ENCODE peak calls at places on chromosomes 12 and 14, in six cellular contexts. F is uterus; L is CD8-positive, alpha-beta T cell; N is fibroblast of lung; P is right lobe of liver; V is ovary. Y is an unnamed sample.

GRCh38 chr12:46357438-46358324 is 14.9 kb downstream of the SLC38A2 start:
- DNase-seq in V (no peak), F (no peak), N (peak; percentile 91), L (no peak), P (no peak), Y (no peak)

GRCh38 chr12:14723763-14724162 is 27.4 kb upstream of the GUCY2C start:
- DNase-seq in L (peak; percentile 52), F (peak; percentile 17), P (peak; percentile 57), N (peak; percentile 62), V (no peak), Y (no peak)

GRCh38 chr12:113040722-113041168 is 15.8 kb upstream of the DTX1 start:
- DNase-seq in L (no peak), N (peak; percentile 31), V (no peak), P (peak; percentile 77), F (peak; percentile 36), Y (peak; percentile 76)

GRCh38 chr12:122001379-122002209 is 20.1 kb upstream of the BCL7A start:
- DNase-seq in P (no peak), L (no peak), F (no peak), N (no peak), V (no peak), Y (no peak)

GRCh38 chr12:122681814-122682213 is 21.3 kb downstream of the HCAR2 start:
- DNase-seq in P (no peak), V (no peak), F (no peak), N (peak; percentile 51), L (no peak), Y (no peak)

GRCh38 chr12:34345801-34346200 is 323.5 kb downstream of the ALG10 start:
- DNase-seq in F (no peak), V (no peak), N (no peak), P (no peak), L (no peak), Y (no peak)

GRCh38 chr12:82527165-82527780 is 159.4 kb upstream of the TMTC2 start:
- DNase-seq in N (peak; percentile 76), F (no peak), L (no peak), V (no peak), P (no peak), Y (no peak)

GRCh38 chr12:13075114-13075471 is 28.4 kb downstream of the GSG1 start:
- DNase-seq in V (no peak), F (no peak), L (no peak), P (no peak), N (no peak), Y (no peak)

GRCh38 chr14:95220663-95221231 is 63.4 kb upstream of the DICER1 start:
- DNase-seq in N (peak; percentile 15), F (peak; percentile 56), V (no peak), P (no peak), L (no peak), Y (no peak)

GRCh38 chr14:60734465-60735242 is at the start of gene MNAT1:
- DNase-seq in P (peak; percentile 79), L (peak; percentile 79), N (peak; percentile 90), F (peak; percentile 79), V (peak; percentile 69), Y (peak; percentile 87)

GRCh38 chr12:42475055-42475454 is 114.5 kb downstream of the PRICKLE1 start:
- DNase-seq in L (no peak), F (no peak), N (no peak), P (no peak), V (no peak), Y (no peak)

GRCh38 chr12:68960162-68960501 is 27.2 kb upstream of the CPM start:
- DNase-seq in P (no peak), V (no peak), F (no peak), L (no peak), N (peak; percentile 72), Y (no peak)

GRCh38 chr12:64706831-64707230 is 52.4 kb downstream of the GNS start:
- DNase-seq in F (no peak), L (no peak), N (no peak), P (no peak), V (no peak), Y (no peak)

GRCh38 chr12:124675881-124676688 is 108.7 kb upstream of the NCOR2 start:
- DNase-seq in L (no peak), P (no peak), N (peak; percentile 63), V (no peak), F (no peak), Y (peak; percentile 44)

GRCh38 chr14:68774771-68775613 is 17.9 kb downstream of the ZFP36L1 start:
- DNase-seq in L (no peak), F (peak; percentile 10), P (no peak), N (no peak), V (no peak), Y (no peak)

GRCh38 chr14:23551266-23552028 is at the start of gene ZFHX2:
- DNase-seq in F (peak; percentile 50), L (peak; percentile 61), N (peak; percentile 40), P (peak; percentile 93), V (no peak), Y (peak; percentile 84)

GRCh38 chr12:124648710-124649384 is 81.4 kb upstream of the NCOR2 start:
- DNase-seq in N (no peak), F (no peak), P (no peak), V (no peak), L (no peak), Y (no peak)

DNA sequence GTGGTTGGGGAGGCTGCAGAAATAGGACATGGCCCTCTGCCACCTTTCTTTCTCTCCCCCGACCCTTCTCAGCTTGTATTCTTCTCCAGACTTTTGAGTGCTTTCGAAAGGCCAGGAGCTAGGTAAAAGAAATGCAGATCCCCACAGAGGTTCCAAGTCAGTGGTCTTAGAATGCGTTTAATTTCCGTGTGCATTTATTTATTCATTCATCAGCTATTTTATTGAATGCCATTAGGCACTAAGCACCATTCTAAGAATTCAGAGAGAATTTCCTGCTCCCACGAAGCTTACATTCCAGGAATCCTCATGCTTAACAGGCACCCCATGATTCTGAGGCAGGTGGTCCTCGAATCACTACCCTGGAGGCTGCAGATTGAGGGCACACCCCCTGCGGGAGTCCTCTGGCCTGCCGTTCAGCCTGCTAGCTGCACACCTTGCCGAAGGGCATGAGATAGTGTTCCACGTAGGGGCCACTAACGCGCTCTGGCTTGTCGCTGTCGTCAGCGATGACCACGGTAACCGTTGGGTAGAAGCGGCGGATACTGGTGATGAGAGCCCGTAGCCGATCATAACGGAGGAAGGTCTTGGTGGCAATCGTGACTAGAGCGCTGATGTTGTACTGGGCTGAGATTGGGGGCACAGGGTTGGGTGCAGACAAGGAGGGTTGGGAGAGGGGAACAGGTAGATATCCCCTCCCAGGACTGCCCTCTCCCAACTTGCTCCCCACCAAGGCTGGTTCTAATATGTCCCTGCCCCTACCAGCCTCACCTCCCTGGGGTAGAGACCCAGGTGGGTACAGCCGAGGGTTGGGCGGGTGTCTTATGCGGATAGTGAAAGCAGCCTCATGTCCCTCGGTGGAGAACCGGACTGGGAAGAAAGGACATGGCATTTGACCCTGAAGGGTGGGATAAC is 4.5 kb downstream of the B4GALNT1 start:
- DNase-seq in L (no peak), V (no peak), N (no peak), P (no peak), F (no peak), Y (peak; percentile 34)
- H3K4me3 ChIP-seq in L (no peak overlapping the region), V (no peak overlapping the region), N (no peak overlapping the region), P (no peak overlapping the region), F (no peak overlapping the region), Y (no peak overlapping the region)

DNA sequence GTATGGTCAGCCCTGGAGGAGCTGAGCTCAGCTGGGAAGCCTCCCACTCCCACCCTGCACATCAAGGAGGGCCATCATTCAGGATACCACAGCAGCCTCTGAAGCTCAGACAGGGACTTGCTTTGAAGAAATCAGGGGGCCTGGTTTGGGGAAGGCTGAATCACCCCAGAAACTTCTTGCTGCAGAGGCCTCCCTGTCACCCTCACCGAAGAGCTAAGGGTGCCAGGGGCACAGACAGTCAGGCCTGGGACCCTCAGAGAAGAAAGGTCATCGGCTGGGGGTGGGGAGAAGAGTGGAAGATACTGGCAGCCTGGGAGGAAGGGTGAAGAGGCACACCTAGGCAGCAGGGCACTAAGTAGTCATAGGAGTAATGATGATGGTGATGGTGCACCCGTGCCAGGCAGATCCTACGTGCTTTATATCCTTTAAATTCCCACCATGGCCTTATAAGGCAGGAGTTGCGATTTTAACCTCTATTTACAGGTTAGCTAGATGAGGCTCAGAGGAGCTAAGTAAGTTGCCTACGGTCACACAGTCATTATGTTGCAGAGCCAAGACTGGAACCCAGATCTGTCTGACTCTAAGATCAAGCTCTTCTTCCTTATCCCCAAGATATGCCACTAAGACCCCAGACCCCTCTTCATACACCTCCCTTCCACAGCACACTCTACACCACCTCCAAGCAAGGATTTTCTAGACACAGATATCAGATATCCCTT is 28.5 kb upstream of the PNMA1 start:
- DNase-seq in F (no peak), P (no peak), N (no peak), L (no peak), V (no peak), Y (no peak)
- H3K4me3 ChIP-seq in F (no peak overlapping the region), P (no peak overlapping the region), N (no peak overlapping the region), L (peak overlapping the region; percentile 52), V (no peak overlapping the region), Y (no peak overlapping the region)

GRCh38 chr12:19496249-19497208 is 57.2 kb downstream of the AEBP2 start:
- DNase-seq in L (no peak), N (no peak), P (no peak), F (no peak), V (no peak), Y (no peak)

GRCh38 chr12:19499030-19499429 is 59.7 kb downstream of the AEBP2 start:
- DNase-seq in V (no peak), P (no peak), N (no peak), F (no peak), L (no peak), Y (no peak)

DNA sequence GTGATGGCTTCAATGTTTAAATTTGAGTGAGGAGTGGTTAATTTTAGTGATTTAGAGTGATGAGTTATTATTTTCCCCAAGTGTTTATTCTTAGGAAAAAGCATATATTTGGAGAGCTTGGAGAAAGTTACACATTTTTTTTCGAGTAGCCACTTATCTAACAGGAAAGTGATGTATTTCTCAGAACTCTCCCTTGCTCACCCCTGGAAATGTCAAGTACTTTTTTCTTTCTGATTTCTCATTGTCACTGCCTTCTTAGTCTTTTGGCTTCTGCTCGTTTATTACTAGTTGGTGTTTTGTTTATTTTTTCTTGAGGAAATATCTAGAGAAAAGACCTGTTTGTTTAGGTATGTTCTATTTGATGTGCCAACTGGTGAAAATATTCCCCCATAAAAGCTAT is 58.8 kb downstream of the AEBP2 start:
- DNase-seq in N (no peak), L (no peak), F (no peak), V (no peak), P (no peak), Y (no peak)
- H3K4me3 ChIP-seq in N (no peak overlapping the region), L (no peak overlapping the region), F (no peak overlapping the region), V (no peak overlapping the region), P (no peak overlapping the region), Y (no peak overlapping the region)

GRCh38 chr14:74326369-74327152 is 21.7 kb upstream of the VRTN start:
- DNase-seq in F (no peak), V (no peak), L (no peak), N (no peak), P (no peak), Y (no peak)
- H3K4me3 ChIP-seq in F (no peak overlapping the region), V (no peak overlapping the region), L (no peak overlapping the region), N (no peak overlapping the region), P (no peak overlapping the region), Y (no peak overlapping the region)